ENCODE peak calls at places on chromosomes 5 and 9, in six cellular contexts. D, R, Z, Y, V and Q are unnamed samples.
A peak's percentile ranks its signal among the peaks of the same experiment; 100 is the strongest.

GRCh38 chr9:114507726-114508125 is 2.5 kb upstream of the WHRN start:
- DNase-seq in R (no peak), Y (no peak), D (no peak), Z (peak; percentile 41), V (peak; percentile 9), Q (no peak)

GRCh38 chr9:82604947-82605656 is 457.8 kb downstream of the RASEF start:
- DNase-seq in Z (no peak), D (no peak), V (no peak), R (no peak), Y (no peak), Q (peak; percentile 26)

GRCh38 chr9:104948277-104948676 is 20.3 kb upstream of the ABCA1 start:
- DNase-seq in V (no peak), R (no peak), D (no peak), Y (no peak), Z (no peak), Q (no peak)

GRCh38 chr5:112125910-112126309 is 293.2 kb downstream of the EPB41L4A start:
- DNase-seq in D (no peak), R (no peak), Z (no peak), V (no peak), Y (no peak), Q (no peak)

GRCh38 chr9:134364391-134365114 is 38.3 kb downstream of the RXRA start:
- DNase-seq in R (no peak), D (no peak), Z (no peak), Y (no peak), V (no peak), Q (no peak)

GRCh38 chr5:159050408-159051091 is 49.2 kb downstream of the EBF1 start:
- DNase-seq in Y (no peak), Z (no peak), R (no peak), D (no peak), V (no peak), Q (peak; percentile 30)

GRCh38 chr9:121478816-121479676 is 20.6 kb downstream of the GGTA1 start:
- DNase-seq in D (no peak), V (no peak), R (no peak), Y (no peak), Z (no peak), Q (no peak)

GRCh38 chr5:89988129-89988528 is 421.4 kb downstream of the CETN3 start:
- DNase-seq in Z (no peak), Y (no peak), R (no peak), V (no peak), D (no peak), Q (no peak)

GRCh38 chr9:97954550-97954989 is 16.6 kb upstream of the HEMGN start:
- DNase-seq in Z (peak; percentile 53), Y (peak; percentile 59), D (no peak), R (peak; percentile 48), V (peak; percentile 77), Q (peak; percentile 19)

GRCh38 chr5:150412319-150413175 is at the start of gene CD74:
- DNase-seq in R (peak; percentile 92), Y (no peak), D (peak; percentile 85), V (peak; percentile 76), Z (peak; percentile 94), Q (peak; percentile 89)

GRCh38 chr5:10894445-10895054 is 133.5 kb upstream of the DAP start:
- DNase-seq in D (no peak), Z (no peak), Y (no peak), R (no peak), V (no peak), Q (no peak)

GRCh38 chr9:126218726-126219125 is 107.9 kb upstream of the MVB12B start:
- DNase-seq in Y (no peak), V (no peak), R (no peak), Z (no peak), D (no peak), Q (no peak)

GRCh38 chr9:75233011-75233410 is 144.7 kb downstream of the OSTF1 start:
- DNase-seq in V (no peak), R (no peak), Z (no peak), D (no peak), Y (no peak), Q (no peak)

GRCh38 chr9:132125361-132125760 is 36.5 kb upstream of the NTNG2 start:
- DNase-seq in R (no peak), Z (no peak), Y (no peak), D (no peak), V (no peak), Q (no peak)
- H3K27me3 ChIP-seq in R (peaks cover 89% of the 10 kb centered on the region), Z (no peaks in the 10 kb centered on the region), Y (peaks cover 55% of the 10 kb centered on the region), D (no peaks in the 10 kb centered on the region), V (peaks cover 43% of the 10 kb centered on the region), Q (peaks cover 87% of the 10 kb centered on the region)

GRCh38 chr9:127562841-127563523 is 49.1 kb upstream of the STXBP1 start:
- DNase-seq in V (no peak), Y (no peak), R (no peak), Z (no peak), D (peak; percentile 60), Q (no peak)

GRCh38 chr9:127567119-127567897 is 44.8 kb upstream of the STXBP1 start:
- DNase-seq in R (peak; percentile 81), V (peak; percentile 77), Z (no peak), D (peak; percentile 58), Y (no peak), Q (peak; percentile 77)

GRCh38 chr9:127563579-127563978 is 48.5 kb upstream of the STXBP1 start:
- DNase-seq in Y (no peak), D (no peak), Z (no peak), R (no peak), V (no peak), Q (no peak)

GRCh38 chr9:127566351-127567001 is 45.6 kb upstream of the STXBP1 start:
- DNase-seq in D (no peak), V (no peak), Z (no peak), Y (no peak), R (peak; percentile 78), Q (no peak)

DNA sequence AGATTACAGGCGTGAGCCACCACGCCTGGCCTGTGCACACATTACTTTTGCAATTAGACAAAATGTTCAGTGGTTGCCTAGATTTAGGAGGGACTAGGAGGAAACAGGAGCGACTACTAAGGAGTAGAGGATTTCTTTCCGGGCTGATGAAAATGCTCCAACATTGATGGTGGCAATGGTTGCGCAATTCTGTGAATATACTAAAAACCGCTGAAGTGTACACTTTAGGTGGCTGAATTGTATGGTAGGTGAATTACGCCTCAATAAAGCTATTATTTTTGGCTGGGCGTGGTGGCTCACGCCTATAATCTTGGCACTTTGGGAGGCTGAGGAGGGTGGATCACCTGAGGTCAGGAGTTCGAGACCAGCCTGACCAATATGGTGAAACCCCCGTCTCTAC is 46.8 kb upstream of the STXBP1 start:
- DNase-seq in V (no peak), Y (no peak), D (no peak), Z (no peak), R (no peak), Q (no peak)
- H3K4me1 ChIP-seq in V (peaks cover 28% of the 10 kb centered on the region), Y (peaks cover 87% of the 10 kb centered on the region), D (peaks cover 22% of the 10 kb centered on the region), Z (peaks cover 15% of the 10 kb centered on the region), R (peaks cover 68% of the 10 kb centered on the region), Q (peaks cover 22% of the 10 kb centered on the region)

GRCh38 chr5:93574939-93575241 is 6.1 kb downstream of the NR2F1-AS1 start:
- DNase-seq in D (no peak), V (no peak), Z (no peak), Y (no peak), R (no peak), Q (no peak)
- H3K27me3 ChIP-seq in D (no peaks in the 10 kb centered on the region), V (peaks cover 100% of the 10 kb centered on the region), Z (peaks cover 84% of the 10 kb centered on the region), Y (no peaks in the 10 kb centered on the region), R (peaks cover 100% of the 10 kb centered on the region), Q (peaks cover 97% of the 10 kb centered on the region)

DNA sequence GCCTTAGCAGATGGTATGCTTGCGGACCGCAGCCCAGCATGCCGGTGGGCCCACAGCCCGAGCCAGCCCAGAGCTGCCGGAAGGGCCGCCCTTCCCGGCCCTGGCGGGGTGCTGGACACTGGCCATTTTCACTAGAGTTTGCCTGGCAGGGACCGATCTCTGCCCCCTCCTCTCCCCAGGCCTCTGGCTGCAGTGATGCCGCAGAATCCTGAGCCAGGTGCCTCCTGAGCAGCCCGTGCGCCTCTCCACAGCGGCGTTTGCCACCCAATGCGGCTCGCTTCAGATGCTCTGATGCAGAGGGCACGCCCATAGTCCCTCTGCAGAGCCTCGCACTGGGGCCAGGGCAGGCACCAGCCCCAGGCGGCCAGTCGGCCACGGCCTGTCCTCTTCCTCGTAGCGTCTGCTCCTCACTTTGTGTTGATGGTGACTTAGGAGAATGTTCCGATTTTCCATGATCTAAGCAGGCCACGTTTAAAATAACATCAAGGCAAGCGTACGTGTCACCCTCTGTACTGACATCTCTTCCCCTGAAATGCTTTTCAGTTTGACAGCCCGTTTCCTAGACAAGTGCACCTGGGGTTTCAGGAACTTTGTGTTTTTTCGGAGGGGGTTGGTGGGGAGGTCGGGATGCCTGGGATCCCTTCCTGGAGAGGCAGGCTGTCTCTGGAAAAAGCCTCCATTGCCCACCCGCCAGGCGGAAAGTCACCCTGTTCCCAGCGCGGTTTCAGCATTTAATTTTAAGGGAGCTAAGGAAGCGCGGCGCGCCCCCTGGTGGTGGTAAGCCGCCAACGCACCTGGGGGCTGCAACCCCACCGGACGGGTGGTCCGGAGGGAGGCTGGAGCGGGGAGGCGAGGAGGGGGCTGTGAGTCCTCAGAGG is 29.8 kb upstream of the HMCN2 start:
- DNase-seq in Y (no peak), R (peak; percentile 66), V (peak; percentile 82), Z (peak; percentile 53), D (peak; percentile 86), Q (peak; percentile 65)
- H3K4me1 ChIP-seq in Y (peaks cover 9% of the 10 kb centered on the region), R (peaks cover 17% of the 10 kb centered on the region), V (peaks cover 2% of the 10 kb centered on the region), Z (peaks cover 14% of the 10 kb centered on the region), D (peaks cover 3% of the 10 kb centered on the region), Q (no peaks in the 10 kb centered on the region)

DNA sequence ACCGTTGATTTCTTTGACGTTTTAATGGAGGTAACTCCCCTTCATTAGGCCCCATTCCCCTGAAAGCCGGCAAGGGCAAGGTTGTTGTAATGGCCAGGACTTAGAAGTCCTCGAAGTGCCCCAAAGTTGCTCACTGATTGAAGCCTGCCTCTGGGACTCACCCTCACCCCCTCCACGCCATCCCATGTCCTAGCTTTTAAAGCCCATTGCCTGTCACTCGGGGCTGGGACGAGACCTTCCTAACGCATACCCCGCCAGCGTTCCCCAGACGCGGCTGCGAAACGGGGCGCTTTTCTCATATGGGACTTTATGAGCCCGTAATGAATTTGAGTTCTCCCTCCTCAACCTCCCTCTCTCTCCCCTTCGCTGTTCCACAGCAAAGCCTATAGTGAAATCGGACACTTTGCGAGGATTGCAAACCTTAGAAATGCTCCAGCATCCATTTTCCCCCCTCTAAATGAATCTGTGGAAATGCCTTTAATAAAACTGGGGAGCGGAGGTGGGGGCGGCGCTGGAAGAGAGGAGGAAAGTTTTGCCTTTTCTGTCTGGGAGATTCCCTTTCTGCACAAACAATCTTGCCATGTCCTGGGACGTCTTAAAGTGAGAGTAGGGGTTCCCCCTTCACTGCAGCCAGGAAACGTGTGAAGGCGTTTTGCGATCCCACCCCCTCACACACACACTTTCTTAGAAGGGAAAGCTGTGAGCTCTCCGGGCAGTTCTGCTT is 1.5 kb downstream of the PAPPA start:
- DNase-seq in Y (no peak), V (no peak), R (no peak), D (peak; percentile 54), Z (no peak), Q (no peak)
- H3K27me3 ChIP-seq in Y (peaks cover 30% of the 10 kb centered on the region), V (peaks cover 29% of the 10 kb centered on the region), R (peaks cover 76% of the 10 kb centered on the region), D (no peaks in the 10 kb centered on the region), Z (peaks cover 4% of the 10 kb centered on the region), Q (peaks cover 9% of the 10 kb centered on the region)